ENCODE peak calls at places on chromosomes 7 and 10, in nine cellular contexts. V is amniotic epithelial cell; P is ELR; K is mucosa of descending colon; I is HEK293T; B is stimulated activated CD8-positive, alpha-beta memory T cell treated with anti-CD3 and anti-CD28 coated beads, Interleukin-4, amount 100 ng/mL, for 24 hours; Q is fibroblast of mammary gland; D is AG09309; A is NCI-H1436. R is an unnamed sample.
A peak's percentile ranks its signal among the peaks of the same experiment; 100 is the strongest.

GRCh38 chr10:100173035-100173434 is 12.8 kb downstream of the ERLIN1 start:
- DNase-seq in P (no peak), A (no peak), V (no peak), K (no peak), D (no peak), Q (no peak), I (no peak), B (no peak), R (no peak)

GRCh38 chr10:93513091-93513490 is 16.7 kb downstream of the CEP55 start:
- DNase-seq in V (no peak), A (no peak), Q (no peak), K (no peak), P (no peak), B (no peak), D (no peak), I (no peak), R (no peak)

GRCh38 chr7:106400990-106401389 is 116.2 kb upstream of the NAMPT start:
- DNase-seq in A (no peak), D (no peak), Q (no peak), I (no peak), V (no peak), B (no peak), P (no peak), K (no peak), R (no peak)

GRCh38 chr10:99930731-99931550 is 78.8 kb downstream of the DNMBP start:
- DNase-seq in I (no peak), V (peak; percentile 73), Q (no peak), D (no peak), P (peak; percentile 57), A (no peak), K (no peak), B (no peak), R (no peak)

GRCh38 chr7:103735377-103735776 is 254.1 kb downstream of the RELN start:
- DNase-seq in I (no peak), A (no peak), V (peak; percentile 78), B (no peak), P (peak; percentile 91), Q (peak; percentile 63), K (no peak), D (no peak), R (peak; percentile 74)

GRCh38 chr10:43902842-43903241 is 254.2 kb upstream of the ZNF32 start:
- DNase-seq in V (no peak), I (no peak), B (no peak), A (no peak), Q (no peak), D (no peak), K (no peak), P (no peak), R (no peak)

GRCh38 chr7:86598311-86598710 is 45.4 kb upstream of the GRM3 start:
- DNase-seq in V (no peak), I (peak; percentile 40), Q (no peak), P (no peak), A (no peak), B (no peak), K (peak; percentile 15), D (no peak), R (no peak)

GRCh38 chr7:28078036-28078901 is 102.3 kb downstream of the JAZF1 start:
- DNase-seq in I (peak; percentile 60), D (no peak), B (peak; percentile 14), A (peak; percentile 66), P (peak; percentile 70), V (peak; percentile 48), Q (peak; percentile 62), K (no peak), R (peak; percentile 64)

GRCh38 chr10:12350167-12350872 is 973 bp downstream of the CAMK1D start:
- DNase-seq in I (peak; percentile 49), B (peak; percentile 11), K (peak; percentile 70), P (peak; percentile 37), Q (no peak), V (peak; percentile 10), D (no peak), A (no peak), R (peak; percentile 39)

GRCh38 chr7:70303780-70304179 is 705.5 kb downstream of the AUTS2 start:
- DNase-seq in K (no peak), B (no peak), I (no peak), V (no peak), A (no peak), P (no peak), Q (no peak), D (no peak), R (no peak)

GRCh38 chr7:35802649-35803048 is 1.8 kb downstream of the SEPTIN7 start:
- DNase-seq in K (no peak), B (no peak), D (no peak), Q (no peak), V (peak; percentile 40), A (no peak), P (peak; percentile 24), I (no peak), R (peak; percentile 10)

GRCh38 chr10:119111968-119112515 is 8.1 kb downstream of the DENND10 start:
- DNase-seq in I (no peak), K (no peak), B (no peak), Q (peak; percentile 58), P (peak; percentile 88), V (peak; percentile 85), A (no peak), D (peak; percentile 76), R (peak; percentile 56)

R was measured in cardiac fibroblast.